ENCODE peak calls at places on chromosome 10, in nine cellular contexts. Z is naive B cell; L is NT2/D1; I is neural crest cell; P is iris pigment epithelial cell; J is activated naive CD4-positive, alpha-beta T cell; D is EH; F is foreskin fibroblast; E is LHCN-M2. K is an unnamed sample.

GRCh38 chr10:122159159-122159970 is 111.7 kb upstream of the BTBD16 start:
- DNase-seq in Z (no peak), L (no peak), I (no peak), P (no peak), J (no peak), D (no peak), F (no peak), E (no peak), K (no peak)

GRCh38 chr10:70090951-70091350 is 38.3 kb downstream of the MACROH2A2 start:
- DNase-seq in Z (no peak), L (no peak), I (no peak), P (no peak), J (no peak), D (no peak), F (no peak), E (no peak), K (no peak)

GRCh38 chr10:80444646-80445319 is 9.3 kb upstream of the TSPAN14 start:
- DNase-seq in Z (peak; percentile 53), L (no peak), I (no peak), P (peak; percentile 76), J (peak; percentile 24), D (peak; percentile 79), F (peak; percentile 91), E (peak; percentile 48), K (peak; percentile 74)

GRCh38 chr10:58237014-58237830 is 30.5 kb downstream of the IPMK start:
- DNase-seq in Z (no peak), L (no peak), I (no peak), P (peak; percentile 97), J (no peak), D (peak; percentile 85), F (peak; percentile 84), E (peak; percentile 88), K (no peak)

GRCh38 chr10:52050429-52051047 is 263.5 kb upstream of the DKK1 start:
- DNase-seq in Z (no peak), L (no peak), I (no peak), P (no peak), J (no peak), D (no peak), F (no peak), E (no peak), K (no peak)

GRCh38 chr10:126243976-126244375 is 144.3 kb downstream of the ADAM12 start:
- DNase-seq in Z (no peak), L (no peak), I (no peak), P (peak; percentile 62), J (no peak), D (peak; percentile 99), F (peak; percentile 81), E (peak; percentile 87), K (no peak)

GRCh38 chr10:90398551-90398950 is 459.3 kb downstream of the HTR7 start:
- DNase-seq in Z (no peak), L (no peak), I (no peak), P (peak; percentile 51), J (no peak), D (peak; percentile 15), F (peak; percentile 66), E (peak; percentile 37), K (no peak)

GRCh38 chr10:104084482-104085142 is 1.1 kb downstream of the COL17A1 start:
- DNase-seq in Z (no peak), L (no peak), I (no peak), P (no peak), J (no peak), D (no peak), F (no peak), E (no peak), K (no peak)

GRCh38 chr10:80498833-80499671 is 38.6 kb upstream of the SH2D4B start:
- DNase-seq in Z (no peak), L (peak; percentile 42), I (peak; percentile 30), P (peak; percentile 99), J (no peak), D (peak; percentile 99), F (peak; percentile 99), E (peak; percentile 94), K (no peak)

GRCh38 chr10:70584366-70584765 is 18.2 kb downstream of the PRF1 start:
- DNase-seq in Z (no peak), L (no peak), I (no peak), P (no peak), J (no peak), D (no peak), F (no peak), E (no peak), K (no peak)

GRCh38 chr10:78867555-78867939 is 201.2 kb upstream of the ZMIZ1 start:
- DNase-seq in Z (no peak), L (no peak), I (no peak), P (no peak), J (no peak), D (no peak), F (no peak), E (no peak), K (no peak)

GRCh38 chr10:978826-979421 is 9.3 kb upstream of the GTPBP4 start:
- DNase-seq in Z (no peak), L (no peak), I (no peak), P (no peak), J (no peak), D (peak; percentile 20), F (no peak), E (peak; percentile 8), K (no peak)

GRCh38 chr10:5411941-5412276 is 448 bp upstream of the NET1 start:
- DNase-seq in Z (no peak), L (no peak), I (no peak), P (no peak), J (no peak), D (peak; percentile 18), F (peak; percentile 47), E (peak; percentile 3), K (no peak)

GRCh38 chr10:110485541-110485940 is 12.2 kb upstream of the DUSP5 start:
- DNase-seq in Z (no peak), L (no peak), I (no peak), P (no peak), J (no peak), D (no peak), F (no peak), E (no peak), K (no peak)

GRCh38 chr10:103966671-103967432 is at the start of gene SLK:
- DNase-seq in Z (peak; percentile 89), L (no peak), I (peak; percentile 70), P (peak; percentile 83), J (peak; percentile 67), D (peak; percentile 81), F (peak; percentile 96), E (peak; percentile 82), K (peak; percentile 91)

GRCh38 chr10:74855027-74855426 is 28.6 kb downstream of the KAT6B start:
- DNase-seq in Z (no peak), L (no peak), I (no peak), P (no peak), J (no peak), D (no peak), F (no peak), E (no peak), K (no peak)

K was measured in naive thymus-derived CD8-positive, alpha-beta T cell.